ENCODE peak calls at places on chromosome 3, in eight cellular contexts. L is breast epithelium, J is SK-N-SH, E is transverse colon, C is endothelial cell of umbilical vein, B is spleen, I is stomach, F is H1. N is an unnamed sample.

GRCh38 chr3:81620813-81621212 is 140.6 kb downstream of the GBE1 start:
- DNase-seq in J (no peak), F (no peak), I (no peak), C (no peak), E (no peak), B (no peak), L (no peak), N (no peak)

GRCh38 chr3:187740446-187741399 is 4.5 kb downstream of the BCL6 start:
- DNase-seq in J (peak; percentile 85), E (peak; percentile 76), B (peak; percentile 94), F (peak; percentile 90), I (peak; percentile 69), C (peak; percentile 66), L (peak; percentile 81), N (no peak)

GRCh38 chr3:169923831-169924230 is 12.5 kb downstream of the SAMD7 start:
- DNase-seq in C (no peak), B (no peak), L (no peak), J (no peak), E (no peak), I (no peak), F (no peak), N (no peak)

GRCh38 chr3:9595877-9596276 is 42.3 kb upstream of the LHFPL4 start:
- DNase-seq in E (peak; percentile 43), L (no peak), J (no peak), C (no peak), B (no peak), F (no peak), I (no peak), N (no peak)

GRCh38 chr3:51391566-51392300 is 648 bp downstream of the RBM15B start:
- DNase-seq in B (peak; percentile 92), C (peak; percentile 50), I (peak; percentile 34), E (peak; percentile 31), L (no peak), J (peak; percentile 65), F (peak; percentile 69), N (no peak)

GRCh38 chr3:59264366-59264765 is 214.5 kb upstream of the CFAP20DC start:
- DNase-seq in B (no peak), C (no peak), L (no peak), I (no peak), J (no peak), F (no peak), E (no peak), N (no peak)

GRCh38 chr3:153681057-153681456 is 440.1 kb upstream of the ARHGEF26 start:
- DNase-seq in C (no peak), E (no peak), I (no peak), J (no peak), L (no peak), F (no peak), B (no peak), N (no peak)

GRCh38 chr3:21062724-21063436 is 688.1 kb downstream of the ZNF385D start:
- DNase-seq in B (no peak), J (no peak), L (no peak), I (no peak), E (no peak), C (no peak), F (no peak), N (no peak)

GRCh38 chr3:10205461-10206165 is 40.9 kb downstream of the IRAK2 start:
- DNase-seq in F (no peak), L (no peak), E (no peak), I (peak; percentile 54), C (peak; percentile 93), B (no peak), J (no peak), N (no peak)

GRCh38 chr3:65996605-65997004 is 42.1 kb downstream of the MAGI1 start:
- DNase-seq in B (no peak), J (no peak), E (no peak), F (no peak), L (no peak), C (no peak), I (peak; percentile 48), N (no peak)

GRCh38 chr3:30232142-30232541 is 374.3 kb upstream of the TGFBR2 start:
- DNase-seq in J (no peak), F (no peak), L (no peak), B (no peak), C (no peak), I (no peak), E (no peak), N (no peak)

GRCh38 chr3:172129534-172129867 is 90.1 kb downstream of the FNDC3B start:
- DNase-seq in C (no peak), B (no peak), I (no peak), F (no peak), L (no peak), J (no peak), E (no peak), N (no peak)

GRCh38 chr3:172131746-172132145 is 92.4 kb downstream of the FNDC3B start:
- DNase-seq in E (no peak), C (no peak), I (no peak), J (no peak), F (no peak), L (no peak), B (no peak), N (no peak)

GRCh38 chr3:172127929-172128580 is 88.7 kb downstream of the FNDC3B start:
- DNase-seq in I (no peak), F (no peak), C (no peak), B (no peak), E (no peak), J (no peak), L (no peak), N (no peak)

GRCh38 chr3:172128852-172129251 is 89.5 kb downstream of the FNDC3B start:
- DNase-seq in I (no peak), F (no peak), B (no peak), J (no peak), E (no peak), L (no peak), C (no peak), N (no peak)

DNA sequence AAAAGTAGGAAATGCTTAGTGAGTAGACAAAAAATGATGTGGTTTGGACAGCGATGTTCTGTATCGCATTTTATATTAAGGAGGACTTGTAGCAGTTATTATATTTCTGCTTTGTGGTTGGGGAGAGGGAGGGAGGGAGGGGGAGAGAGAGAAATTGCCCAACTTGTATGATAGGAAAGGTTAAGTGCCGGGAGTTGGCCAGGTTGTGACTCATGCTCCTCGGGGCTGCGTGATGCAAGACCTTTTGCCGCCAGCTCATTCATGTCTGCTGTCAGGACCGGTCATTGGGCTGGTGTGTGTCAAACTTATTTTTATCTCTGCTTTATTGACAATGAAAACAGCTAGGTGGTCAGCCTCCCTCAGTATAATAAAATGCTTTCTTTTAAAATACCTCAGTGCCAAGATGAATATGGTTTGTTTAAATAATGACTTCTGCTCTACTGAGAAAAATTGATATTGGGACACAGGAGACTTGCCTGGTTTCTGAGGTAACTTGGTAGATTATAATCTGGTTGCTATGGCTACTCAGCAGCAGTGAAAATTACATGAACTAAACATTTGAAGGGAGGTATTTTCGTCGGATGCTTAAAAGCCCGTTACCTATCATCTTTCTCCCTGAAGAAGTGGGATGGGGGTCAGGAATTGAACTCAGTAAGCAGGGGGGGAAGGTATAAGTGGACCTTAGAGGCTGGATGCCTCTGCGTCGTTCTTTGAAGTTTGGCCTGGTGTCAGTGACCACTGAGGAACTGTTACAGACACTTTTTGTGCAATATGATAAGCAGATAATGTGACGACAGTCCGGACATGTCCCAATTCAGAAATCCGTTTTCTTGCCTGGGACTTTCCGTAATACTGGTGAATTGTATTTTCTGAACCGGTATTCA is 90.7 kb downstream of the FNDC3B start:
- DNase-seq in F (no peak), I (peak; percentile 85), C (peak; percentile 94), J (peak; percentile 65), B (peak; percentile 89), E (peak; percentile 83), L (peak; percentile 81), N (peak; percentile 98)
- H3K4me1 ChIP-seq in F (peaks cover 4% of the 10 kb centered on the region), I (peaks cover 65% of the 10 kb centered on the region), C (peaks cover 73% of the 10 kb centered on the region), J (peaks cover 60% of the 10 kb centered on the region), B (peaks cover 53% of the 10 kb centered on the region), E (peaks cover 42% of the 10 kb centered on the region), L (no peaks in the 10 kb centered on the region), N (peaks cover 69% of the 10 kb centered on the region)

GRCh38 chr3:77426531-77426930 is 386.6 kb downstream of the ROBO2 start:
- DNase-seq in F (no peak), C (no peak), L (no peak), I (no peak), E (no peak), J (no peak), B (no peak), N (no peak)

GRCh38 chr3:77420316-77420715 is 380.4 kb downstream of the ROBO2 start:
- DNase-seq in F (no peak), C (no peak), I (no peak), L (no peak), E (no peak), B (no peak), J (no peak), N (no peak)

DNA sequence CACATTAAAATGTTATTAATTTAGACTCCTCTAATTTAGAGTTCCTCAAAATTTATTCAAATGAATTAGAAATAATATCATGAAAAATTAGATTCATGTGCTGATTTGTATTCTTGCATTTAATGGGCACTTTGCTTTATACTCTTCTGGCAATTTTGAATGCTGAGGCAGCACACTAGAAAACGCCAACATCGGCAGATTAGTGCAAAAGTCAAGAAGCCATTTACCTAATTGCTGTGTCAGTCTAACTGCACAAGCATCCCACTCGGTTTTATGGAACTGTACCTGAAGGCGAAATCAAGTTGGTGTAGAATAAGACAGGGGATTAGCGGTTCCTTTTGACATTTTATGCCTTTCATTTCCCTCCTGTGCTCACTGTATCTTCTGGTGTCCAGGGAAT is 382.0 kb downstream of the ROBO2 start:
- DNase-seq in F (no peak), B (no peak), J (no peak), E (no peak), C (no peak), I (no peak), L (no peak), N (no peak)
- TF ChIP-seq POLR2AphosphoS5 in F (no peak), B (no peak), J (no peak), E (no peak), C (no peak), I (no peak), L (no peak), N (no peak)

GRCh38 chr3:48504051-48504946 is at the start of gene SHISA5:
- DNase-seq in B (peak; percentile 94), I (peak; percentile 76), F (no peak), J (peak; percentile 83), E (peak; percentile 78), L (peak; percentile 71), C (peak; percentile 91), N (no peak)

GRCh38 chr3:48505146-48505545 is 1.2 kb upstream of the SHISA5 start:
- DNase-seq in I (no peak), E (no peak), J (no peak), C (no peak), L (no peak), B (peak; percentile 66), F (peak; percentile 42), N (no peak)

GRCh38 chr3:48511551-48511950 is 7.6 kb upstream of the SHISA5 start:
- DNase-seq in B (no peak), L (no peak), J (no peak), E (no peak), F (no peak), C (no peak), I (no peak), N (no peak)

GRCh38 chr3:48503406-48504050 is 446 bp downstream of the SHISA5 start:
- DNase-seq in I (peak; percentile 54), B (peak; percentile 82), F (peak; percentile 78), J (no peak), C (peak; percentile 46), E (peak; percentile 34), L (no peak), N (no peak)

GRCh38 chr3:48507256-48508061 is 3.5 kb upstream of the SHISA5 start:
- DNase-seq in B (peak; percentile 91), L (peak; percentile 67), C (peak; percentile 72), J (peak; percentile 86), F (peak; percentile 75), I (peak; percentile 76), E (peak; percentile 67), N (no peak)
- TF ChIP-seq CTCF in B (peak; percentile 57), L (no peak), C (peak; percentile 41), J (peak; percentile 58), F (peak; percentile 95), I (peak; percentile 40), E (peak; percentile 30), N (peak; percentile 33)

GRCh38 chr3:38000965-38001455 is 10.4 kb downstream of the VILL start:
- DNase-seq in J (no peak), B (peak; percentile 76), I (peak; percentile 24), E (no peak), F (no peak), C (no peak), L (no peak), N (no peak)
- H3K4me1 ChIP-seq in J (peaks cover 5% of the 10 kb centered on the region), B (peaks cover 46% of the 10 kb centered on the region), I (peaks cover 52% of the 10 kb centered on the region), E (peaks cover 54% of the 10 kb centered on the region), F (peaks cover 10% of the 10 kb centered on the region), C (peaks cover 4% of the 10 kb centered on the region), L (peaks cover 15% of the 10 kb centered on the region), N (peaks cover 50% of the 10 kb centered on the region)